ENCODE peak calls at places on chromosomes 4 and X, in five cellular contexts. One of them, this sample, is unnamed.
A peak's percentile ranks its signal among the peaks of the same experiment; 100 is the strongest.

GRCh38 chrX:45329217-45329616 is 128.5 kb upstream of the DIPK2B start:
- DNase-seq in Peyer's patch: no peak
- DNase-seq in GM12878: no peak
- DNase-seq in brain microvascular endothelial cell: no peak
- DNase-seq in uterus: no peak
- DNase-seq in this sample: no peak

GRCh38 chrX:142134533-142134932 is 70.6 kb downstream of the MAGEC2 start:
- DNase-seq in Peyer's patch: no peak
- DNase-seq in GM12878: no peak
- DNase-seq in brain microvascular endothelial cell: no peak
- DNase-seq in uterus: no peak
- DNase-seq in this sample: no peak

GRCh38 chr4:88803600-88804096 is 106.0 kb upstream of the NAP1L5 start:
- DNase-seq in Peyer's patch: no peak
- DNase-seq in GM12878: peak; percentile 69
- DNase-seq in brain microvascular endothelial cell: peak; percentile 90
- DNase-seq in uterus: peak; percentile 60
- DNase-seq in this sample: no peak

GRCh38 chrX:129359269-129359668 is 164.0 kb downstream of the SMARCA1 start:
- DNase-seq in Peyer's patch: no peak
- DNase-seq in GM12878: no peak
- DNase-seq in brain microvascular endothelial cell: peak; percentile 21
- DNase-seq in uterus: no peak
- DNase-seq in this sample: no peak

GRCh38 chr4:70936200-70936787 is 34.1 kb downstream of the MOB1B start:
- DNase-seq in Peyer's patch: no peak
- DNase-seq in GM12878: no peak
- DNase-seq in brain microvascular endothelial cell: no peak
- DNase-seq in uterus: no peak
- DNase-seq in this sample: no peak

GRCh38 chr4:88697113-88697512 is 516 bp downstream of the NAP1L5 start:
- DNase-seq in Peyer's patch: no peak
- DNase-seq in GM12878: no peak
- DNase-seq in brain microvascular endothelial cell: no peak
- DNase-seq in uterus: peak; percentile 48
- DNase-seq in this sample: no peak

GRCh38 chr4:57119054-57119651 is 9.0 kb upstream of the IGFBP7 start:
- DNase-seq in Peyer's patch: no peak
- DNase-seq in GM12878: no peak
- DNase-seq in brain microvascular endothelial cell: peak; percentile 96
- DNase-seq in uterus: peak; percentile 79
- DNase-seq in this sample: no peak

GRCh38 chrX:118901991-118902390 is 72.4 kb upstream of the LONRF3 start:
- DNase-seq in Peyer's patch: no peak
- DNase-seq in GM12878: no peak
- DNase-seq in brain microvascular endothelial cell: no peak
- DNase-seq in uterus: no peak
- DNase-seq in this sample: no peak

GRCh38 chr4:85496933-85497332 is 22.0 kb downstream of the ARHGAP24 start:
- DNase-seq in Peyer's patch: no peak
- DNase-seq in GM12878: no peak
- DNase-seq in brain microvascular endothelial cell: no peak
- DNase-seq in uterus: no peak
- DNase-seq in this sample: no peak

DNA sequence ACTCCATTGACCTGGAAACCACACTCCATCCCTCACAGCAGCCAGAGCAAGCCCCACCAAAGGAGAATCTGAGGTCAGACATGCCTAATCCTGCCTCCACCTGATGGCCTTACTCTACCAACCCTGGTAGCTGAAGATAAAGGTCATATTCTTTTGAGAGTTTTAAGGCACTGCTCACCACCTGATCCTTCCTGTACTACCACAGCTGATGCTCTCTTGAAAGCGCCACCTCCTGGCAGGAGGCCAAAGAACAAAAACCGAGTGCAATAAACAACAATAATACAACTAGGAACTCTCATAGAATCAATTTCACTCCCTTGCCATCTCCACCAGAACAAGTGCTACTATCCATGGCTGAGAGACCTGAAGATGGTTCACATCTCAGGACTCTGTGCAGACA is 301.6 kb downstream of the NAF1 start:
- DNase-seq in Peyer's patch: no peak
- DNase-seq in GM12878: no peak
- DNase-seq in brain microvascular endothelial cell: no peak
- DNase-seq in uterus: no peak
- DNase-seq in this sample: no peak
- TF ChIP-seq CTCF in Peyer's patch: no peak
- TF ChIP-seq CTCF in GM12878: peak; percentile 11
- TF ChIP-seq CTCF in brain microvascular endothelial cell: no peak
- TF ChIP-seq CTCF in uterus: no peak
- TF ChIP-seq CTCF in this sample: no peak

DNA sequence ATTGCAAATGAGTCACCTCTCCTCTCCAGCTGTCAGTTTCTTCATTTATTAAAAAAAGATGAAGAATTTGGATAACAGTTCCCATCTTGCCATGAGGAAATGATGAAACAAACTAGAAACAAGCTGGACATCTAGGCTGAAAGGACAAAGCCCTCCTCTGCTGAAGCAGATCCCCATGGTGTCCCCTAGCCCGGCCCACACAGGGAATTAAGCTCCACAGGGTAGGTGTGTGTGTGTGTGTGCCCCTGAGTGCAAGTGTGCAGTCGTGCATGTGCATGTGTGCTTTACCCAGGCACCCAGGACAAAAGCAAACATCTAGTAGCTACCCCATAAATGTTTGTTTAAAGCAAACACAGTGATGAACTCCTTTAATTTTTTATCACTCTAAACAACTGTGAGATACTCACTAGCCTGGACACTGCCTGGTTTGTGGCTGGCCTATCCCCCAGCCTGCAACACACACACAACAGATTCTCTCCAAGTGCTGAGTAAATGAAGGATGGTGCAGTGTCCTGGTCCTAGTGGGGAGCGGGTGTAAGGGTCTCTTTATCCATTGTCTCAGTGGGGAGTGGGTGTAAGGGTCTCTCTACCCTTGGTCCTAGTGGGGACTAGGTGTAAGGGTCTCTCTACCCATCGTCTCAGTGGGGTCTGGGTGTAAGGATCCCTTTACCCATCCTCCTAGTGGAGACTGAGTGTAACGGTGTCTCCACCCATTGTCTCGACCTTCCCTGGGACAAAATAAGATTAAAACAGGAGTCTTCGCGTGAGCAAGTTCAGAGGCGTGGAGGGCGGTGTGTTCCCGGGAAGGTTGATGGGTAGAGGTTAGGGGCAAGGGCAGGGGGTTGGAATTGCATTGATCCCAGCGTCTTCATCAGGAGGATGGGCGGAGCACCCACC is 688 bp upstream of the EVC start:
- DNase-seq in Peyer's patch: no peak
- DNase-seq in GM12878: no peak
- DNase-seq in brain microvascular endothelial cell: peak; percentile 14
- DNase-seq in uterus: no peak
- DNase-seq in this sample: no peak
- TF ChIP-seq CTCF in Peyer's patch: no peak
- TF ChIP-seq CTCF in GM12878: peak; percentile 29
- TF ChIP-seq CTCF in brain microvascular endothelial cell: peak; percentile 72
- TF ChIP-seq CTCF in uterus: no peak
- TF ChIP-seq CTCF in this sample: peak; percentile 51

DNA sequence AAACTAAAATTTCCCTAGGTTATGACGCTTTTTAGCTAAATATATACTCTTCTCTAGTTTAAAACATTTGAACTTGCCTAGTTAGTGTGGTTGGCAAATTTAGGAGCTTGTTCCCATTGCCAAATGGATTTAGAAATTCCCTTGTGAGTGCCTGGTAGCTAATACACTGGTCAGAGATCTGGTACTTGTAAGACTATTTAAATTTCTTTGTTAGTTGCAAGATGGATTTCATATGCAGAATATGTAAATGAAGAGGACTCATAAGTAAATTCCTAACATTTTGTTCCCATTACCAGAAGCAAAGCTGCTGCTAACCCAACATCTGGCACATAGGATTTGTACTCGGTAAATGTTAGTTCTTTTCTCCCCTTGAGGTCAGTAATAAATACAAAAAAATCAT is 56.0 kb upstream of the PGK1 start:
- DNase-seq in Peyer's patch: no peak
- DNase-seq in GM12878: no peak
- DNase-seq in brain microvascular endothelial cell: no peak
- DNase-seq in uterus: no peak
- DNase-seq in this sample: no peak
- TF ChIP-seq CTCF in Peyer's patch: no peak
- TF ChIP-seq CTCF in GM12878: no peak
- TF ChIP-seq CTCF in brain microvascular endothelial cell: no peak
- TF ChIP-seq CTCF in uterus: no peak
- TF ChIP-seq CTCF in this sample: no peak

GRCh38 chr4:1112821-1113182 is 562 bp downstream of the RNF212 start:
- DNase-seq in Peyer's patch: no peak
- DNase-seq in GM12878: no peak
- DNase-seq in brain microvascular endothelial cell: no peak
- DNase-seq in uterus: no peak
- DNase-seq in this sample: no peak

GRCh38 chr4:1115528-1116293 is 2.3 kb upstream of the RNF212 start:
- DNase-seq in Peyer's patch: no peak
- DNase-seq in GM12878: no peak
- DNase-seq in brain microvascular endothelial cell: no peak
- DNase-seq in uterus: no peak
- DNase-seq in this sample: no peak

GRCh38 chr4:1112174-1112820 is 1.1 kb downstream of the RNF212 start:
- DNase-seq in Peyer's patch: no peak
- DNase-seq in GM12878: no peak
- DNase-seq in brain microvascular endothelial cell: no peak
- DNase-seq in uterus: no peak
- DNase-seq in this sample: no peak

GRCh38 chr4:1113311-1114009 is at the start of gene RNF212:
- DNase-seq in Peyer's patch: no peak
- DNase-seq in GM12878: no peak
- DNase-seq in brain microvascular endothelial cell: no peak
- DNase-seq in uterus: no peak
- DNase-seq in this sample: no peak

GRCh38 chr4:1116837-1117236 is 3.5 kb upstream of the RNF212 start:
- DNase-seq in Peyer's patch: no peak
- DNase-seq in GM12878: no peak
- DNase-seq in brain microvascular endothelial cell: no peak
- DNase-seq in uterus: no peak
- DNase-seq in this sample: no peak
- TF ChIP-seq CTCF in Peyer's patch: no peak
- TF ChIP-seq CTCF in GM12878: no peak
- TF ChIP-seq CTCF in brain microvascular endothelial cell: peak; percentile 33
- TF ChIP-seq CTCF in uterus: no peak
- TF ChIP-seq CTCF in this sample: no peak

DNA sequence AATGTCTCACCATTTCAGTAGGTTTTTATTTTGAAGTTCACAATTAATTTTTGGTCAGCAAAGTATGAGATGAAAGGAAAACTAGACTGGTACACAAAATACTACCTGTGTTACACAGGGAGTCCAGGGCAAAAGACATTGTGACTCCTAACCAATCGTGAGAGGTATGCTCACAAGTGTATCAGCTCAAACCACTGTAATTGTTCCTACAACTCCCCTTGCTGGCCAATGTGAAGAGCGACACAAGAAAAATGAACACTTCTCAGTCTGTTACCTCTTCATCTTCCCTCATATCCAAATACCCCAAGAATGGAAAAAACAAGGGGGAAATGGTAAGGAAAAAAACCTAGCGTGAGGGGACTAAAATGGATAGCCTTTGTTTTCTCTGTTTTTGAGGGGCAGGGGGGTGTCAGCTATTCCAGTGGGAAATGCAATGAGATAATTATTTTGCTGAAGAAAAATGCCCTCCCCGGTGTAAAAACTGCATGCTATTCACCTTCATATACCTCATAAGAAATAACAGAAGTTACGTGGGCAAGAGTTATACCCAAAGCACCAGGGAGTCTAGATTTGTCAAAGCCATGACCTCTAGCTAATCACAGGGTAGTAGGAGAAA is 30.6 kb upstream of the NSUN7 start:
- DNase-seq in Peyer's patch: no peak
- DNase-seq in GM12878: peak; percentile 71
- DNase-seq in brain microvascular endothelial cell: peak; percentile 34
- DNase-seq in uterus: no peak
- DNase-seq in this sample: no peak
- TF ChIP-seq CTCF in Peyer's patch: no peak
- TF ChIP-seq CTCF in GM12878: peak; percentile 91
- TF ChIP-seq CTCF in brain microvascular endothelial cell: peak; percentile 69
- TF ChIP-seq CTCF in uterus: no peak
- TF ChIP-seq CTCF in this sample: peak; percentile 62

GRCh38 chr4:16545656-16546055 is 319.4 kb upstream of the TAPT1 start:
- DNase-seq in Peyer's patch: no peak
- DNase-seq in GM12878: no peak
- DNase-seq in brain microvascular endothelial cell: no peak
- DNase-seq in uterus: no peak
- DNase-seq in this sample: no peak
- TF ChIP-seq CTCF in Peyer's patch: no peak
- TF ChIP-seq CTCF in GM12878: no peak
- TF ChIP-seq CTCF in brain microvascular endothelial cell: no peak
- TF ChIP-seq CTCF in uterus: no peak
- TF ChIP-seq CTCF in this sample: no peak

This sample was measured in progenitor cell of endocrine pancreas.